ENCODE peak calls at places on chromosomes 7 and 10, in five cellular contexts. H is stimulated activated CD4-positive, alpha-beta T cell treated with anti-CD3 and anti-CD28 coated beads, Interleukin-12 subunit alpha, Interleukin-12 subunit beta, amount 100 ng/mL, for 48 hours; D is T-cell; F is activated effector memory CD4-positive, alpha-beta T cell treated with Interleukin-2 at 50 U/mL for 16 hours; N is effector memory CD8-positive, alpha-beta T cell. Y is an unnamed sample.

GRCh38 chr10:69010151-69010640 is 21.6 kb downstream of the KIFBP start:
- DNase-seq in H (no peak), D (no peak), F (no peak), N (no peak), Y (no peak)

GRCh38 chr10:78931333-78932083 is 137.3 kb upstream of the ZMIZ1 start:
- DNase-seq in N (no peak), H (no peak), D (no peak), F (no peak), Y (no peak)

GRCh38 chr10:113000876-113001598 is 51.0 kb downstream of the TCF7L2 start:
- DNase-seq in H (no peak), F (no peak), N (no peak), D (no peak), Y (no peak)

GRCh38 chr10:108783897-108784296 is 1139.4 kb downstream of the XPNPEP1 start:
- DNase-seq in N (no peak), H (peak; percentile 8), F (no peak), D (no peak), Y (peak; percentile 81)

GRCh38 chr7:20136647-20137046 is 80.5 kb downstream of the MACC1 start:
- DNase-seq in F (no peak), D (no peak), H (no peak), N (no peak), Y (no peak)

GRCh38 chr10:74771054-74771453 is 55.3 kb upstream of the KAT6B start:
- DNase-seq in H (no peak), F (no peak), N (no peak), D (no peak), Y (no peak)

GRCh38 chr10:79148452-79149344 is 79.9 kb downstream of the ZMIZ1 start:
- DNase-seq in H (no peak), D (no peak), F (no peak), N (no peak), Y (peak; percentile 59)

GRCh38 chr7:98674461-98674860 is 57.4 kb downstream of the NPTX2 start:
- DNase-seq in N (no peak), D (no peak), H (no peak), F (no peak), Y (no peak)

GRCh38 chr7:30817060-30817770 is 46.0 kb downstream of the MINDY4 start:
- DNase-seq in D (no peak), H (no peak), F (no peak), N (no peak), Y (no peak)

GRCh38 chr10:96431211-96431970 is 72.6 kb upstream of the OPALIN start:
- DNase-seq in N (no peak), D (no peak), F (no peak), H (no peak), Y (no peak)

GRCh38 chr7:70289067-70289466 is 690.8 kb downstream of the AUTS2 start:
- DNase-seq in D (no peak), F (no peak), H (no peak), N (no peak), Y (no peak)

GRCh38 chr10:59362184-59362966 is at the start of gene FAM13C:
- DNase-seq in F (no peak), N (no peak), D (peak; percentile 1), H (no peak), Y (no peak)

GRCh38 chr10:93357680-93358079 is 124.5 kb downstream of the MYOF start:
- DNase-seq in H (no peak), N (no peak), F (no peak), D (no peak), Y (no peak)

GRCh38 chr10:10528563-10528910 is 489.1 kb upstream of the CELF2 start:
- DNase-seq in H (no peak), F (no peak), D (no peak), N (no peak), Y (no peak)

GRCh38 chr10:95208702-95209391 is 14.8 kb downstream of the ACSM6 start:
- DNase-seq in N (no peak), H (no peak), F (no peak), D (no peak), Y (no peak)

GRCh38 chr7:26574476-26574875 is 282.8 kb downstream of the SNX10 start:
- DNase-seq in N (no peak), D (no peak), H (no peak), F (no peak), Y (no peak)

GRCh38 chr7:6589151-6589828 is 531 bp upstream of the INTS15 start:
- DNase-seq in F (no peak), H (no peak), D (no peak), N (no peak), Y (no peak)

GRCh38 chr7:150742286-150742968 is 5.2 kb downstream of the GIMAP5 start:
- DNase-seq in D (no peak), F (no peak), N (no peak), H (no peak), Y (no peak)

GRCh38 chr10:46026106-46026505 is 4.3 kb downstream of the NCOA4 start:
- DNase-seq in F (no peak), D (no peak), N (no peak), H (no peak), Y (no peak)

GRCh38 chr10:30804478-30805055 is 175.0 kb upstream of the LYZL2 start:
- DNase-seq in H (no peak), D (no peak), F (no peak), N (no peak), Y (no peak)

GRCh38 chr7:40500209-40500608 is 365.4 kb downstream of the SUGCT start:
- DNase-seq in D (no peak), N (no peak), F (no peak), H (no peak), Y (no peak)

GRCh38 chr7:51950811-51951210 is 634.2 kb upstream of the COBL start:
- DNase-seq in D (no peak), H (no peak), F (no peak), N (no peak), Y (no peak)

GRCh38 chr10:86918022-86918471 is 39.4 kb downstream of the MMRN2 start:
- DNase-seq in D (no peak), H (no peak), N (no peak), F (no peak), Y (no peak)

GRCh38 chr10:725786-726185 is 36.3 kb upstream of the DIP2C start:
- DNase-seq in D (no peak), F (no peak), N (no peak), H (no peak), Y (no peak)

GRCh38 chr10:62511656-62512055 is 137.5 kb downstream of the ZNF365 start:
- DNase-seq in D (no peak), F (no peak), N (no peak), H (no peak), Y (no peak)

GRCh38 chr7:81256991-81257390 is 338.1 kb upstream of the SEMA3C start:
- DNase-seq in F (no peak), D (no peak), H (no peak), N (no peak), Y (no peak)

GRCh38 chr7:102178410-102178809 is 108.3 kb upstream of the SH2B2 start:
- DNase-seq in D (no peak), F (no peak), H (no peak), N (no peak), Y (no peak)

GRCh38 chr7:116509982-116510579 is 10.5 kb downstream of the CAV2 start:
- DNase-seq in H (no peak), F (no peak), D (no peak), N (no peak), Y (no peak)

GRCh38 chr7:76065016-76065612 is 17.2 kb downstream of the MDH2 start:
- DNase-seq in F (no peak), H (no peak), N (no peak), D (no peak), Y (no peak)

GRCh38 chr7:30717181-30717580 is 34.8 kb upstream of the INMT start:
- DNase-seq in D (no peak), N (no peak), F (no peak), H (no peak), Y (no peak)

GRCh38 chr7:27249724-27250636 is 7.4 kb downstream of the EVX1 start:
- DNase-seq in F (no peak), H (no peak), D (no peak), N (no peak), Y (no peak)

GRCh38 chr10:4174197-4174596 is 389.2 kb upstream of the KLF6 start:
- DNase-seq in H (no peak), F (no peak), D (no peak), N (no peak), Y (no peak)

GRCh38 chr7:151138541-151138910 is 29.0 kb downstream of the GBX1 start:
- DNase-seq in D (no peak), F (no peak), H (no peak), N (no peak), Y (no peak)

GRCh38 chr7:112481833-112482669 is 1.3 kb downstream of the LSMEM1 start:
- DNase-seq in H (no peak), N (no peak), D (no peak), F (no peak), Y (no peak)

Y was measured in CMK.